ENCODE peak calls at places on chromosomes 7 and 10, in five cellular contexts. X is stomach, U is suprapubic skin, P is H1, R is K562. T is an unnamed sample.

GRCh38 chr7:134766779-134767566 is 12.5 kb upstream of the CALD1 start:
- DNase-seq in R (no peak), P (no peak), X (no peak), U (no peak), T (no peak)

GRCh38 chr7:73834626-73835191 is 3.9 kb downstream of the CLDN4 start:
- DNase-seq in X (no peak), R (no peak), U (no peak), P (no peak), T (no peak)

GRCh38 chr7:5439209-5439571 is 15.6 kb upstream of the TNRC18 start:
- DNase-seq in U (no peak), X (no peak), P (no peak), R (no peak), T (no peak)

GRCh38 chr10:47111329-47111862 is 188.6 kb upstream of the GDF10 start:
- DNase-seq in U (no peak), P (no peak), X (no peak), R (no peak), T (no peak)

GRCh38 chr10:69630651-69631400 is 779 bp downstream of the FAM241B start:
- DNase-seq in R (no peak), P (no peak), X (no peak), U (peak; percentile 70), T (no peak)

GRCh38 chr10:132933308-132934042 is 8.9 kb downstream of the CFAP46 start:
- DNase-seq in R (no peak), P (no peak), U (no peak), X (no peak), T (no peak)

GRCh38 chr7:5694221-5694754 is 87.2 kb downstream of the RNF216 start:
- DNase-seq in R (no peak), P (no peak), U (no peak), X (no peak), T (no peak)

GRCh38 chr7:1716263-1717094 is 46.4 kb downstream of the ELFN1 start:
- DNase-seq in P (no peak), U (no peak), R (peak; percentile 37), X (no peak), T (no peak)

GRCh38 chr7:139893999-139894398 is 64.9 kb downstream of the TBXAS1 start:
- DNase-seq in P (no peak), R (no peak), X (no peak), U (no peak), T (no peak)

GRCh38 chr10:31706921-31707571 is 221.6 kb downstream of the ARHGAP12 start:
- DNase-seq in U (no peak), P (no peak), R (no peak), X (no peak), T (no peak)

GRCh38 chr10:44981172-44982113 is 2.8 kb upstream of the DEPP1 start:
- DNase-seq in R (no peak), X (no peak), U (no peak), P (no peak), T (peak; percentile 84)

GRCh38 chr7:82020076-82020475 is 250.2 kb upstream of the HGF start:
- DNase-seq in P (no peak), U (no peak), R (no peak), X (no peak), T (no peak)

GRCh38 chr10:128854965-128855364 is 612.1 kb upstream of the MGMT start:
- DNase-seq in U (peak; percentile 90), X (peak; percentile 86), R (no peak), P (no peak), T (no peak)

GRCh38 chr10:29861811-29862505 is 197.4 kb downstream of the JCAD start:
- DNase-seq in P (no peak), X (no peak), R (no peak), U (no peak), T (no peak)

GRCh38 chr10:29858352-29859267 is 200.8 kb downstream of the JCAD start:
- DNase-seq in X (peak; percentile 57), U (no peak), R (no peak), P (peak; percentile 25), T (peak; percentile 39)

GRCh38 chr10:29860159-29860558 is 199.2 kb downstream of the JCAD start:
- DNase-seq in U (no peak), X (no peak), R (no peak), P (no peak), T (no peak)

GRCh38 chr10:29857843-29858242 is 201.5 kb downstream of the JCAD start:
- DNase-seq in X (no peak), P (no peak), U (no peak), R (no peak), T (no peak)

GRCh38 chr10:29859521-29860130 is 199.8 kb downstream of the JCAD start:
- DNase-seq in P (no peak), U (no peak), R (no peak), X (no peak), T (no peak)
- H3K4me1 ChIP-seq in P (no peaks in the 10 kb centered on the region), U (peaks cover 53% of the 10 kb centered on the region), R (no peaks in the 10 kb centered on the region), X (peaks cover 8% of the 10 kb centered on the region), T (peaks cover 3% of the 10 kb centered on the region)

GRCh38 chr10:22250897-22251605 is 33.2 kb upstream of the EBLN1 start:
- DNase-seq in X (no peak), U (no peak), R (no peak), P (no peak), T (no peak)

GRCh38 chr10:22252801-22253577 is 35.2 kb upstream of the EBLN1 start:
- DNase-seq in P (no peak), X (peak; percentile 30), U (no peak), R (no peak), T (no peak)

GRCh38 chr10:22251751-22252285 is 34.0 kb upstream of the EBLN1 start:
- DNase-seq in R (no peak), X (peak; percentile 49), P (no peak), U (no peak), T (no peak)

GRCh38 chr10:22253578-22253882 is 35.7 kb upstream of the EBLN1 start:
- DNase-seq in X (no peak), P (no peak), R (no peak), U (no peak), T (no peak)

GRCh38 chr10:22252286-22252800 is 34.5 kb upstream of the EBLN1 start:
- DNase-seq in X (peak; percentile 33), P (no peak), R (no peak), U (no peak), T (no peak)
- TF ChIP-seq POLR2AphosphoS5 in X (no peak), P (no peak), R (no peak), U (no peak), T (no peak)

DNA sequence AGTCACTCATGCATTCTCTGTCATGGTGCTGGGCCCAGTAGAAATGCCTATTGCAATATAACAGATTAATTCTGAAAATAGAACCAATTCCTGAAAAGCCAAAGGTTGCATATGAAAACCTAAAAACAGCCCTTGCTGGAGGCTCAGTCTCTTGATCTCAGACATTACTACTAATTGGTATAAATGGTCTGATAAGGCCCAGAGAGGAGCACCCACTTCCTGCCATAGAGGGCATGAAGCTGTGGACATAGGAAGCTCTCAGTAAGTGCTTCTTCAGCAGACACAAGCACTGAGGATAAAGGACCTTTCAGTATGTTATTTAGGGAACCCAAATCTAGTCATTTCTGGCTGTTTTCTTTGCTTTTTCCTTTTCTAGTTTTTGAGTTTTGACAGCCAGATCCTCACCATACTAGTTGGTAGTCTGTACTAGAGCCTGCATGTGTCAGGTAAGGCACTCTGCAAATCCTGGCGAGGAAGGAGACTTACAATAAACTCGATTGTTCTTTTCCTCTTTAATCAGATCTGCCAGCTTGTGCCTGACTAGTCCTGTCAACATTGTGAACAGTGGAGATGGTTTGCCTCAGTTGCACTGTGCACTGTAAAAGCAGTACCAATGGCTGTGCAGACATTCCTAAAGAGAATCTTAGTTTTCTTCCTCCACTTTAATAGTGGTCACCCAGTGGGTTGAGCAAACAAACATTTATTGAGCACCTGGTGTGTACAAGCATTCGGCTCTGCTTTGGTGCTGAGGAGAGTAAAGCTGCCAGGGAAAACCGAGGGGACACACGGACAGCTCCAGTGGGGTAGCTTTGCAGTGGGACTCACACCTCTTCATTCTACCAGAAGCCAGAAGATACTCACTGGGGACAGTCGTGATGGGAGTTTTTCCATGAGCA is 140.9 kb downstream of the CHN2 start:
- DNase-seq in U (no peak), X (no peak), R (no peak), P (no peak), T (no peak)
- H3K4me1 ChIP-seq in U (peaks cover 2% of the 10 kb centered on the region), X (peaks cover 12% of the 10 kb centered on the region), R (no peaks in the 10 kb centered on the region), P (peaks cover 2% of the 10 kb centered on the region), T (no peaks in the 10 kb centered on the region)

DNA sequence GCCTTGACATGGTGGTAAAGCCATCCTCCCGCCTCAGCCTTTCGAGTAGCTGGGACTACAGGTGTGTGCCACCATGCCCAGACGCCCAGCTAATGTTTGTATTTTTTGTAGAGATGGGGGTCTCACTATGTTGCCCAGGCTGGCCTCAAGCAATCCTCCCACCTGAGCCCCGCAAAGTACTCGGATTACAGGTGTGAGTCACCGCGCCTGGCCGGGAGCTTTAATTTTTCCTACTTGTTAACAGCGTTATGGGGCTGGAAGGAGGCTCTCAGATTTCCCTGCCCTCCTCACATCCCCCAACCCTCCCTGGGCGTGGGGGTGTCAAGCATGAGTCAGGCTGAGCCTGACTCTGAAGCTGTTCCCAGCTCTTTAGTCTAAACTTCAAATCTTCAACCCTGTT is 8.3 kb downstream of the ALKBH4 start:
- DNase-seq in R (no peak), X (no peak), P (no peak), U (no peak), T (no peak)
- TF ChIP-seq POLR2AphosphoS5 in R (no peak), X (no peak), P (no peak), U (no peak), T (no peak)

GRCh38 chr7:90749774-90750173 is 153.7 kb downstream of the CDK14 start:
- DNase-seq in U (no peak), X (no peak), R (no peak), P (no peak), T (no peak)
- H3K4me1 ChIP-seq in U (no peaks in the 10 kb centered on the region), X (peaks cover 7% of the 10 kb centered on the region), R (no peaks in the 10 kb centered on the region), P (peaks cover 2% of the 10 kb centered on the region), T (no peaks in the 10 kb centered on the region)

GRCh38 chr7:86932038-86932512 is 127.4 kb downstream of the ELAPOR2 start:
- DNase-seq in P (no peak), X (no peak), U (no peak), R (no peak), T (no peak)
- TF ChIP-seq POLR2AphosphoS5 in P (no peak), X (peak; percentile 7), U (no peak), R (no peak), T (no peak)

GRCh38 chr7:17928055-17928454 is 12.2 kb downstream of the SNX13 start:
- DNase-seq in U (no peak), R (no peak), P (no peak), X (no peak), T (no peak)
- H3K4me1 ChIP-seq in U (peaks cover 15% of the 10 kb centered on the region), R (no peaks in the 10 kb centered on the region), P (peaks cover 4% of the 10 kb centered on the region), X (peaks cover 6% of the 10 kb centered on the region), T (no peaks in the 10 kb centered on the region)